ENCODE peak calls at places on chromosomes 13 and 19, in four cellular contexts. X is body of pancreas, I is IMR-90, S is Peyer's patch. L is an unnamed sample.

GRCh38 chr19:29690842-29691241 is 24.2 kb downstream of the C19orf12 start:
- DNase-seq in X (no peak), I (peak; percentile 49), S (no peak), L (no peak)

GRCh38 chr19:8361921-8362793 is 1.8 kb upstream of the ANGPTL4 start:
- DNase-seq in X (peak; percentile 100), I (peak; percentile 99), S (peak; percentile 93), L (no peak)

GRCh38 chr13:34678154-34678553 is 263.9 kb upstream of the NBEA start:
- DNase-seq in X (no peak), I (no peak), S (no peak), L (no peak)

GRCh38 chr13:112078879-112079526 is 12.1 kb downstream of the SOX1 start:
- DNase-seq in X (no peak), I (no peak), S (no peak), L (no peak)

GRCh38 chr13:93118081-93118615 is 108.5 kb upstream of the GPC6 start:
- DNase-seq in X (no peak), I (no peak), S (no peak), L (no peak)

GRCh38 chr13:32905864-32906180 is 110.4 kb upstream of the KL start:
- DNase-seq in X (peak; percentile 15), I (peak; percentile 19), S (no peak), L (no peak)

GRCh38 chr19:38862321-38863059 is 12.7 kb upstream of the HNRNPL start:
- DNase-seq in X (peak; percentile 71), I (no peak), S (no peak), L (no peak)

GRCh38 chr19:4984448-4984990 is 15.6 kb downstream of the KDM4B start:
- DNase-seq in X (no peak), I (no peak), S (no peak), L (no peak)

GRCh38 chr19:5534787-5535586 is 32.8 kb downstream of the TINCR start:
- DNase-seq in X (no peak), I (peak; percentile 12), S (no peak), L (no peak)

GRCh38 chr19:35963514-35963913 is 27.3 kb downstream of the LRFN3 start:
- DNase-seq in X (peak; percentile 51), I (peak; percentile 56), S (no peak), L (no peak)

GRCh38 chr19:8206147-8207087 is 2.8 kb upstream of the CERS4 start:
- DNase-seq in X (peak; percentile 83), I (no peak), S (no peak), L (no peak)

GRCh38 chr13:20475927-20476691 is 49.5 kb downstream of the CRYL1 start:
- DNase-seq in X (peak; percentile 75), I (no peak), S (no peak), L (peak; percentile 57)

GRCh38 chr13:95494082-95494681 is 58.3 kb upstream of the CLDN10 start:
- DNase-seq in X (no peak), I (peak; percentile 62), S (no peak), L (no peak)

GRCh38 chr19:51887522-51888498 is at the start of gene ZNF577:
- DNase-seq in X (peak; percentile 94), I (peak; percentile 93), S (peak; percentile 91), L (peak; percentile 66)

GRCh38 chr13:75326173-75327131 is 155.5 kb downstream of the TBC1D4 start:
- DNase-seq in X (no peak), I (peak; percentile 53), S (no peak), L (peak; percentile 51)

GRCh38 chr13:110629735-110630134 is 14.4 kb downstream of the NAXD start:
- DNase-seq in X (no peak), I (no peak), S (no peak), L (peak; percentile 20)

GRCh38 chr19:24101459-24102122 is 14.6 kb downstream of the ZNF254 start:
- DNase-seq in X (no peak), I (no peak), S (no peak), L (no peak)

GRCh38 chr19:18735324-18735723 is 51.8 kb downstream of the CRTC1 start:
- DNase-seq in X (no peak), I (no peak), S (no peak), L (no peak)

GRCh38 chr19:18737337-18737953 is 53.7 kb downstream of the COMP start:
- DNase-seq in X (no peak), I (peak; percentile 15), S (no peak), L (no peak)

GRCh38 chr19:18736415-18737336 is 53.2 kb downstream of the CRTC1 start:
- DNase-seq in X (peak; percentile 87), I (no peak), S (no peak), L (no peak)

GRCh38 chr19:18737954-18738351 is 53.2 kb downstream of the COMP start:
- DNase-seq in X (peak; percentile 79), I (no peak), S (no peak), L (no peak)

DNA sequence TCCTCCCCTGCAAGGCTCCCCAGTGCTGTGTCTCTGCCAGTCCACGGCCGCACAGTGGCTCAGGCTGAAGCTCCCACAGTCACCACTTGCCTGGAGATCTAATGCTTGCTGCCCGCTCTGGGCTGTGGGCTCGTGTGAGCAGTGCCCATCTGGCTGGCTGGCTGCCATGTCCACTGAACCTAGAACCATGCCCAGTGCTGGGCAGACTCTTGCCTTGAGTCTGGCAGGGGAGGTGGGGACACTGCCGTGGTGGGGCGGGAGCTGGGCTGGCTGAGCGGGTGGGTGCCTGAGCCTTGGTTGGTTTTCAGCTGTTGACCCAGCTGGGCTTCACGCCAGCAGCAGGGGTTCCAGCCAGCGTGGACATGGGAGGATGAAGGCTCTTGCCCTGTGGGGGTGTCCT is 52.3 kb downstream of the CRTC1 start:
- DNase-seq in X (no peak), I (no peak), S (no peak), L (no peak)
- H3K4me1 ChIP-seq in X (peaks cover 32% of the 10 kb centered on the region), I (peaks cover 11% of the 10 kb centered on the region), S (no peaks in the 10 kb centered on the region), L (no peaks in the 10 kb centered on the region)

GRCh38 chr13:66984241-66984640 is 245.9 kb downstream of the PCDH9 start:
- DNase-seq in X (no peak), I (peak; percentile 5), S (no peak), L (no peak)
- H3K27me3 ChIP-seq in X (no peaks in the 10 kb centered on the region), I (no peaks in the 10 kb centered on the region), S (no peaks in the 10 kb centered on the region), L (no peaks in the 10 kb centered on the region)

GRCh38 chr19:18435848-18436631 is 1.9 kb downstream of the ISYNA1 start:
- DNase-seq in X (no peak), I (no peak), S (no peak), L (no peak)

GRCh38 chr19:18435185-18435841 is 2.6 kb downstream of the ISYNA1 start:
- DNase-seq in X (no peak), I (no peak), S (no peak), L (no peak)

GRCh38 chr19:18433735-18434398 is 4.1 kb downstream of the ISYNA1 start:
- DNase-seq in X (no peak), I (no peak), S (no peak), L (no peak)

GRCh38 chr19:18433039-18433691 is 4.8 kb downstream of the ISYNA1 start:
- DNase-seq in X (peak; percentile 42), I (no peak), S (no peak), L (no peak)

GRCh38 chr19:18434411-18435184 is 3.3 kb downstream of the ISYNA1 start:
- DNase-seq in X (no peak), I (no peak), S (no peak), L (no peak)
- H3K4me1 ChIP-seq in X (peaks cover 46% of the 10 kb centered on the region), I (peaks cover 24% of the 10 kb centered on the region), S (peaks cover 38% of the 10 kb centered on the region), L (peaks cover 38% of the 10 kb centered on the region)

DNA sequence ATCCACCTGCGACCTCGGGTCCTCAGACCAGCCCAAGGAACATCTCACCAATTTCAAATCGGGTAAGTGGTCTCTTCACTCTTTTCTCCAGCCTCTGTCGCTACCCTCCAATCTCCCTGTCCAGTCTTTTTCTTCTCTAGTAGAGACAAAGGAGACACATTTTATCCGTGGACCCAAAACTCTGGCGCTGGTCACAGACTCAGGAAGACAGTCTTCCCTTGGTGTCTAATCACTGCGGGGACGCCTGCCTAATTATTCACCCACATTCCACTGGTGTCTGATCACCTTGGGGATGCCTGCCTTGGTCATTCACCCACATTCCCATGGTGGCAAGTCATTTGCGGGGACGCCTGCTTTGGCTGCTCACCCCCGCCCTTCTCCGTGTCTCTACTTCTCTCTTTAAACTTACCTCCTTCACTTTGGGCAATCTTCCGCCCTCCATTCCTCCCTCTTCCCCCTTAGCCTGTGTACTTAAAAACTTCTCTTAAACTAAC is 13.9 kb upstream of the OR10H1 start:
- DNase-seq in X (no peak), I (no peak), S (no peak), L (no peak)
- H3K27me3 ChIP-seq in X (no peaks in the 10 kb centered on the region), I (no peaks in the 10 kb centered on the region), S (no peaks in the 10 kb centered on the region), L (no peaks in the 10 kb centered on the region)

GRCh38 chr19:1256646-1257474 is 8.5 kb downstream of the MIDN start:
- DNase-seq in X (peak; percentile 17), I (no peak), S (no peak), L (no peak)
- H3K4me1 ChIP-seq in X (peaks cover 94% of the 10 kb centered on the region), I (peaks cover 45% of the 10 kb centered on the region), S (peaks cover 61% of the 10 kb centered on the region), L (peaks cover 83% of the 10 kb centered on the region)

GRCh38 chr19:11100064-11100463 is 10.8 kb downstream of the LDLR start:
- DNase-seq in X (no peak), I (no peak), S (no peak), L (no peak)

GRCh38 chr19:11101057-11101456 is 11.8 kb downstream of the LDLR start:
- DNase-seq in X (no peak), I (no peak), S (no peak), L (no peak)

GRCh38 chr19:11096210-11096841 is 7.1 kb downstream of the LDLR start:
- DNase-seq in X (no peak), I (peak; percentile 47), S (no peak), L (no peak)

GRCh38 chr19:11098327-11098726 is 9.1 kb downstream of the LDLR start:
- DNase-seq in X (no peak), I (no peak), S (no peak), L (no peak)

GRCh38 chr19:11098861-11099260 is 9.6 kb downstream of the LDLR start:
- DNase-seq in X (no peak), I (no peak), S (no peak), L (no peak)
- H3K27me3 ChIP-seq in X (no peaks in the 10 kb centered on the region), I (no peaks in the 10 kb centered on the region), S (no peaks in the 10 kb centered on the region), L (no peaks in the 10 kb centered on the region)

GRCh38 chr19:19460258-19460731 is 54.8 kb downstream of the GATAD2A start:
- DNase-seq in X (no peak), I (peak; percentile 40), S (no peak), L (peak; percentile 23)

GRCh38 chr19:19461306-19461670 is 54.1 kb downstream of the TSSK6 start:
- DNase-seq in X (no peak), I (no peak), S (no peak), L (no peak)

GRCh38 chr19:19459099-19459498 is 53.6 kb downstream of the GATAD2A start:
- DNase-seq in X (no peak), I (peak; percentile 73), S (no peak), L (no peak)

GRCh38 chr19:19460761-19461265 is 54.5 kb downstream of the TSSK6 start:
- DNase-seq in X (peak; percentile 29), I (peak; percentile 30), S (no peak), L (peak; percentile 41)

GRCh38 chr19:19459707-19460251 is 54.3 kb downstream of the GATAD2A start:
- DNase-seq in X (peak; percentile 35), I (peak; percentile 87), S (no peak), L (peak; percentile 68)
- H3K4me1 ChIP-seq in X (peaks cover 63% of the 10 kb centered on the region), I (peaks cover 64% of the 10 kb centered on the region), S (peaks cover 57% of the 10 kb centered on the region), L (peaks cover 74% of the 10 kb centered on the region)

DNA sequence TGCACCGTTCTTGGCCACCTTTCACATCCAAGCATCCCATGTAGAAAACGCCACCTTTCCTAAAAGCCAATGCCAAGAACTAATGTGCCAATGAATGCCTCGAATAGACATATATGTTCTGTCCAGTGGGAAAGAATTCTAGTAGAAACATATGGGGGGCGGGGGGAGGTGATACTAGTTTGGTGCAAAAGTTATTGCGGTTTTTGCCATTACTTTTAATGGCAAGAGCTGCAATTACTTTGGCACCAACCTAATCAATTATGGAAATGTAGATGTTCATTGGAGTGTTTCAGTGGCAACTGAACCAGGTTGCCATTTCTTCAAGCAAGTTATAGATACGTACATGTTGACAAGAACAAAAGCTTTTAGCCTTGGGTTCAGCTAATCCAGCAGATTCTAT is 34.6 kb downstream of the SLC15A1 start:
- DNase-seq in X (no peak), I (no peak), S (no peak), L (no peak)
- H3K27me3 ChIP-seq in X (no peaks in the 10 kb centered on the region), I (peaks cover 37% of the 10 kb centered on the region), S (no peaks in the 10 kb centered on the region), L (no peaks in the 10 kb centered on the region)

L was measured in effector memory CD4-positive, alpha-beta T cell.